ENCODE peak calls at places on chromosomes 13 and 19, in six cellular contexts. Z, C, Q, Y, D and O are unnamed samples. For H3K27me3, the result is how much of the 10 kb centered on the place peaks cover.

GRCh38 chr13:52968074-52968700 is 60.4 kb upstream of the OLFM4 start:
- DNase-seq in Z (peak), C (no peak), Q (peak), Y (peak), D (peak), O (peak)

GRCh38 chr19:7632340-7633203 is 947 bp downstream of the PCP2 start:
- DNase-seq in Z (no peak), C (no peak), Q (no peak), Y (no peak), D (no peak), O (no peak)

GRCh38 chr13:85798999-85799646 is at the start of gene SLITRK6:
- DNase-seq in Z (peak), C (no peak), Q (no peak), Y (peak), D (peak), O (peak)

GRCh38 chr19:40555978-40556689 is 20.5 kb upstream of the SHKBP1 start:
- DNase-seq in Z (no peak), C (no peak), Q (no peak), Y (no peak), D (no peak), O (no peak)

GRCh38 chr19:8390617-8390981 is 439 bp downstream of the RAB11B start:
- DNase-seq in Z (peak), C (peak), Q (peak), Y (peak), D (peak), O (peak)

GRCh38 chr13:106038752-106039151 is 496.7 kb downstream of the EFNB2 start:
- DNase-seq in Z (no peak), C (no peak), Q (no peak), Y (no peak), D (no peak), O (peak)

GRCh38 chr13:111399334-111399733 is 78.9 kb downstream of the TEX29 start:
- DNase-seq in Z (no peak), C (no peak), Q (peak), Y (no peak), D (no peak), O (no peak)

GRCh38 chr13:93450226-93450625 is 223.6 kb downstream of the GPC6 start:
- DNase-seq in Z (no peak), C (no peak), Q (no peak), Y (no peak), D (no peak), O (peak)

GRCh38 chr13:100892981-100893380 is 218.4 kb upstream of the TMTC4 start:
- DNase-seq in Z (no peak), C (no peak), Q (no peak), Y (no peak), D (no peak), O (no peak)

GRCh38 chr19:30172643-30173242 is 199.4 kb upstream of the ZNF536 start:
- DNase-seq in Z (no peak), C (no peak), Q (no peak), Y (no peak), D (no peak), O (no peak)

GRCh38 chr19:16899566-16900075 is 10.8 kb downstream of the F2RL3 start:
- DNase-seq in Z (peak), C (no peak), Q (no peak), Y (peak), D (no peak), O (peak)

GRCh38 chr19:32256341-32256975 is 89.0 kb upstream of the ZNF507 start:
- DNase-seq in Z (no peak), C (no peak), Q (no peak), Y (no peak), D (no peak), O (no peak)

GRCh38 chr19:46648070-46648960 is 12.3 kb upstream of the GNG8 start:
- DNase-seq in Z (no peak), C (no peak), Q (no peak), Y (no peak), D (no peak), O (no peak)
- H3K4me3 ChIP-seq in Z (no peak), C (no peak), Q (no peak), Y (no peak), D (no peak), O (no peak)

GRCh38 chr19:51020988-51021651 is 1.6 kb upstream of the KLK10 start:
- DNase-seq in Z (peak), C (no peak), Q (no peak), Y (peak), D (peak), O (peak)
- TF ChIP-seq CTCF in Z (peak), C (peak), Q (peak), Y (peak), D (peak), O (peak)

GRCh38 chr13:99083976-99084375 is 106.1 kb upstream of the DOCK9 start:
- DNase-seq in Z (no peak), C (no peak), Q (no peak), Y (no peak), D (no peak), O (no peak)
- H3K27me3 ChIP-seq in Z (under half), C (under half), Q (under half), Y (under half), D (under half), O (under half)

GRCh38 chr13:49855930-49856329 is 63.4 kb upstream of the KPNA3 start:
- DNase-seq in Z (no peak), C (no peak), Q (no peak), Y (no peak), D (no peak), O (no peak)

GRCh38 chr13:49859568-49859967 is 67.1 kb upstream of the KPNA3 start:
- DNase-seq in Z (peak), C (no peak), Q (no peak), Y (no peak), D (no peak), O (peak)

GRCh38 chr13:49853535-49853934 is 61.1 kb upstream of the KPNA3 start:
- DNase-seq in Z (no peak), C (no peak), Q (no peak), Y (no peak), D (no peak), O (no peak)

DNA sequence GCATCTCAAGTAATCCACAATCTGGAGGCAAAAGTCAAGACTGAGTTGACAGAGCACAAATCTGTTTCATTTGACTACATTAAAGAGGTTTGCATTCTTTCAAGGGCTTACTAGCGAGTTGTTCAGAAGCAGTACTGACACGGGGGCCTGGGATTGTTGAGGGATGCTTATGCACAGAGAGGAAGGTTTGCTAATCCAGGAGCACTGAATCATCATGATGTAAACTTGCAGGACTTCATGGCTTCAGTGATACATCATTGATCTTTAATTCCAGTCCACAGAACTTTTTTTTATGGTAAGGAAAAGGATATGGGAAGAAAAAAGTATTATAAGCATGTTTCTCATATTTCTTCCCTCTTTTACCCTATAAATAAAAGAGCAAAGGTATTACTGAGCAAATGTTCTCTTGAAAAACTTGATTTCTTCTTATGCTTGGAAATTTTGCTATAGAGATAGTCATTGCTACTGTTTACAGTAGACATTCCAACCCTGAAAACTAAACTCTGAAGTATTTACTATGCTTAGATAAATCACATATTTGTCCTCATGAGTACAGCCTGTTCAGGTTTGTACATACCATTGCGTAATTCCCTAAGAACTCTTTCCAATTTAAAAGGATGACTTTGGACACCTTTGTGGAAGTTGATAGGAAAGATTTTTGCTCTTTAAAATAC is 65.8 kb upstream of the KPNA3 start:
- DNase-seq in Z (peak), C (no peak), Q (no peak), Y (no peak), D (peak), O (peak)
- H3K4me3 ChIP-seq in Z (no peak), C (no peak), Q (no peak), Y (no peak), D (no peak), O (peak)

GRCh38 chr13:113239986-113240385 is 30.6 kb downstream of the CUL4A start:
- DNase-seq in Z (no peak), C (no peak), Q (no peak), Y (no peak), D (no peak), O (no peak)

GRCh38 chr13:113243847-113244246 is 34.4 kb downstream of the CUL4A start:
- DNase-seq in Z (no peak), C (no peak), Q (no peak), Y (no peak), D (no peak), O (no peak)

GRCh38 chr13:113233101-113233500 is 23.7 kb downstream of the CUL4A start:
- DNase-seq in Z (no peak), C (no peak), Q (no peak), Y (no peak), D (no peak), O (no peak)

GRCh38 chr13:113239357-113239756 is 29.9 kb downstream of the CUL4A start:
- DNase-seq in Z (no peak), C (no peak), Q (no peak), Y (no peak), D (no peak), O (no peak)

GRCh38 chr13:113238542-113238941 is 29.1 kb downstream of the CUL4A start:
- DNase-seq in Z (no peak), C (no peak), Q (no peak), Y (no peak), D (no peak), O (no peak)
- TF ChIP-seq CTCF in Z (no peak), C (no peak), Q (no peak), Y (no peak), D (no peak), O (no peak)

GRCh38 chr19:33673996-33674395 is 52.2 kb downstream of the CHST8 start:
- DNase-seq in Z (peak), C (no peak), Q (no peak), Y (no peak), D (no peak), O (no peak)
- H3K27me3 ChIP-seq in Z (under half), C (under half), Q (under half), Y (under half), D (under half), O (under half)

GRCh38 chr19:4305253-4305612 is 835 bp downstream of the FSD1 start:
- DNase-seq in Z (no peak), C (no peak), Q (no peak), Y (no peak), D (no peak), O (no peak)

GRCh38 chr19:4305659-4306058 is 1.3 kb downstream of the FSD1 start:
- DNase-seq in Z (no peak), C (no peak), Q (no peak), Y (no peak), D (no peak), O (no peak)

GRCh38 chr19:4304509-4305252 is at the start of gene FSD1:
- DNase-seq in Z (peak), C (no peak), Q (peak), Y (peak), D (no peak), O (no peak)

GRCh38 chr19:4302238-4302630 is at the start of gene TMIGD2:
- DNase-seq in Z (no peak), C (no peak), Q (no peak), Y (no peak), D (no peak), O (no peak)

DNA sequence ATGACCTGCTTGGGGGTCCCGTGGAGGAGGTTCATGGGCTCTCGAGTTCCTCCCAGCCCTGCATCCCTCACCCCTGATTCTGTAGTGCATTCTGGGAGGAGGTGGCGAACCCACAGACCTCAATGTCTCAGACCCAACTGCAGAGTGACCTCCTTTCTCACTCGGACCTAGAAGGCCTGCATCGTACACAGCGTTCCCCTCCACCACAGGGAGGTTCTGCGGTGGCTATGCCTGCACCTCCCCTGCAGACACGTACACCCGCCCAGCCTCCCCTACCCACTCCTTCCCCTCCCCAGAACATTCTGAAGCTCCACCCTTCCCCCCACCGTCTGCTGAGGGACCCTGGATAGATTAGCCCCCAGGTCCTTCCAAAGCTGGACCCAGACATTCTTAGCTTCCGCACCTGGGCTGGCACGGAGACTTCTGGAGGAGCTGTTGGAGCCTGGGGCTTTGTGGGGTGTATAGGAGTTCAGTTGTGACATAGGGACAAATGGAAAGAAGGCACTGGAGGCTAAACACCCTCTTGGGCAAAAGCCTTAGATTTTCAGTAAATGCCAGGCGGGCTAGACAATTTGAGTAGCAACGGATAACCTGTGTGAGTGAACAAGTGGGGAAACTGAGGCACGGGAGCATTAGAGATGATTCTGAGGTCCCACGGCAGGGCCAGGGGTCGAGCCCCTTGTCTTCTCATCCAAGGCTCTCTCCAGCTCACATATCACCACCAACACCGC is 455 bp upstream of the FSD1 start:
- DNase-seq in Z (no peak), C (no peak), Q (no peak), Y (no peak), D (no peak), O (no peak)
- H3K4me3 ChIP-seq in Z (no peak), C (peak), Q (no peak), Y (peak), D (no peak), O (no peak)

DNA sequence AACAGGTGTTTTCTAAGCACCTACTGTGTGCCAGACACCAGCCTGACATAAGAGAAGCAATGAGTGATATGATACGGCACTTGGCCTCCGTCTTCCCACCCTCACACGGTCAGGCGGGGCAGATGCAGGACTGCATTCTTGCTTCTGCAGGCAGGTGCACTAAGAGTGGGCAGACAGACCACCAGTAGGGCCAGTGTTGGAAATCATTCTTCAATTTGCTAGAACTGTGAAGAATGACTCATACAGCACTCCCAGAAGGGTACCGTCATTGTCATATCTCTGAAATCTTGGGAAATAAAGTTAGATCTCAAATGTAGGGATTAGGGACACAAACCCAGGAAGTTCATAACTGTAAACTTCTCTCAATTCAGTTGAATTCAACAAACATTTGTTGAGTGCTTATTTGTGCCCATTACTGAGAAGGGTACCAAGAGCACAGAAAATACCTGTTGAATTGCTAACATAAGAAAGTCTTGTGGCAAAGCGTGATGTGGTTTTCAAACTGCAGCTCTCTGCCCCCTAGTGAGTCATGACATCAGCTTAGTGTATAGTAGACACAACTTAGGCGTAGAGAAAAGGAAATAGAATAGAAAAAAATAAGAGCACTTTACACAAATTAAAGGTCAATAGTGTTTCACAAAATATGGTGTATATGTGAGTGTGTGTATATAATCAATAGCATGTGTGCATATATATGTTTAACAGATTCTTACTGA is 76.1 kb downstream of the TEX26 start:
- DNase-seq in Z (no peak), C (no peak), Q (no peak), Y (no peak), D (no peak), O (peak)
- TF ChIP-seq CTCF in Z (no peak), C (no peak), Q (no peak), Y (no peak), D (no peak), O (no peak)